ENCODE peak calls at places on chromosomes 12 and 14, in seven cellular contexts. Z is stimulated activated CD4-positive, alpha-beta T cell treated with anti-CD3 and anti-CD28 coated beads, Interleukin-1b, Interleukin-23, amount 100 ng/mL, for 4 hours; V is glomerular endothelial cell; U is T-helper 22 cell; N is lower lobe of right lung; B is fibroblast of villous mesenchyme; K is HTR-8/SVneo. G is an unnamed sample.

GRCh38 chr12:10395390-10395998 is 5.7 kb upstream of the KLRK1 start:
- DNase-seq in Z (no peak), V (no peak), U (no peak), N (no peak), B (peak), K (peak), G (peak)

GRCh38 chr14:39472078-39472477 is 39.8 kb upstream of the FBXO33 start:
- DNase-seq in Z (no peak), V (no peak), U (no peak), N (no peak), B (no peak), K (no peak), G (no peak)

GRCh38 chr12:40107803-40108620 is 2.1 kb upstream of the SLC2A13 start:
- DNase-seq in Z (peak), V (no peak), U (peak), N (peak), B (no peak), K (no peak), G (no peak)

GRCh38 chr14:68384881-68385280 is 408.0 kb downstream of the ZFP36L1 start:
- DNase-seq in Z (no peak), V (no peak), U (no peak), N (no peak), B (no peak), K (no peak), G (no peak)

GRCh38 chr14:78595797-78596196 is 425.6 kb downstream of the NRXN3 start:
- DNase-seq in Z (no peak), V (no peak), U (no peak), N (no peak), B (no peak), K (no peak), G (peak)

GRCh38 chr14:68824517-68825347 is 31.9 kb upstream of the ZFP36L1 start:
- DNase-seq in Z (no peak), V (no peak), U (no peak), N (peak), B (peak), K (peak), G (peak)

GRCh38 chr12:125983784-125984510 is 918.7 kb downstream of the AACS start:
- DNase-seq in Z (no peak), V (no peak), U (no peak), N (peak), B (no peak), K (no peak), G (no peak)

GRCh38 chr12:85280138-85280983 is at the start of gene ALX1:
- DNase-seq in Z (no peak), V (no peak), U (no peak), N (peak), B (peak), K (peak), G (peak)

G was measured in kidney tubule cell.